ENCODE peak calls at places on chromosomes 12 and 14, in ten cellular contexts. One of them, this sample, is unnamed.

GRCh38 chr12:121299662-121300061 is 3.2 kb upstream of the CAMKK2 start:
- DNase-seq in hypothalamus: no peak
- DNase-seq in activated CD4-positive, alpha-beta T cell treated with anti-CD3 and anti-CD28 coated beads, Interleukin-2, amount 50 U/mL, for 48 hours: no peak
- DNase-seq in activated CD8-positive, alpha-beta memory T cell treated with anti-CD3 and anti-CD28 coated beads for 4 hours: no peak
- DNase-seq in HuH-7: no peak
- DNase-seq in CD8-positive, alpha-beta T cell: no peak
- DNase-seq in Kasumi-1: no peak
- DNase-seq in activated T-helper 1 cell treated with anti-CD3 and anti-CD28 coated beads, Interleukin-2, amount 50 U/mL, for 16 hours: no peak
- DNase-seq in AML-193: no peak
- DNase-seq in epithelial cell of esophagus: no peak
- DNase-seq in this sample: no peak

GRCh38 chr12:4807116-4807783 is 87.0 kb downstream of the GALNT8 start:
- DNase-seq in hypothalamus: no peak
- DNase-seq in activated CD4-positive, alpha-beta T cell treated with anti-CD3 and anti-CD28 coated beads, Interleukin-2, amount 50 U/mL, for 48 hours: no peak
- DNase-seq in activated CD8-positive, alpha-beta memory T cell treated with anti-CD3 and anti-CD28 coated beads for 4 hours: no peak
- DNase-seq in HuH-7: no peak
- DNase-seq in CD8-positive, alpha-beta T cell: no peak
- DNase-seq in Kasumi-1: no peak
- DNase-seq in activated T-helper 1 cell treated with anti-CD3 and anti-CD28 coated beads, Interleukin-2, amount 50 U/mL, for 16 hours: no peak
- DNase-seq in AML-193: no peak
- DNase-seq in epithelial cell of esophagus: no peak
- DNase-seq in this sample: no peak

GRCh38 chr12:116551952-116552749 is 7.0 kb upstream of the MAP1LC3B2 start:
- DNase-seq in hypothalamus: no peak
- DNase-seq in activated CD4-positive, alpha-beta T cell treated with anti-CD3 and anti-CD28 coated beads, Interleukin-2, amount 50 U/mL, for 48 hours: no peak
- DNase-seq in activated CD8-positive, alpha-beta memory T cell treated with anti-CD3 and anti-CD28 coated beads for 4 hours: no peak
- DNase-seq in HuH-7: no peak
- DNase-seq in CD8-positive, alpha-beta T cell: no peak
- DNase-seq in Kasumi-1: no peak
- DNase-seq in activated T-helper 1 cell treated with anti-CD3 and anti-CD28 coated beads, Interleukin-2, amount 50 U/mL, for 16 hours: no peak
- DNase-seq in AML-193: peak
- DNase-seq in epithelial cell of esophagus: peak
- DNase-seq in this sample: no peak

GRCh38 chr12:63151898-63152700 is 1.1 kb upstream of the AVPR1A start:
- DNase-seq in hypothalamus: no peak
- DNase-seq in activated CD4-positive, alpha-beta T cell treated with anti-CD3 and anti-CD28 coated beads, Interleukin-2, amount 50 U/mL, for 48 hours: peak
- DNase-seq in activated CD8-positive, alpha-beta memory T cell treated with anti-CD3 and anti-CD28 coated beads for 4 hours: no peak
- DNase-seq in HuH-7: peak
- DNase-seq in CD8-positive, alpha-beta T cell: no peak
- DNase-seq in Kasumi-1: peak
- DNase-seq in activated T-helper 1 cell treated with anti-CD3 and anti-CD28 coated beads, Interleukin-2, amount 50 U/mL, for 16 hours: no peak
- DNase-seq in AML-193: peak
- DNase-seq in epithelial cell of esophagus: peak
- DNase-seq in this sample: no peak

GRCh38 chr14:65168840-65169239 is 66.5 kb upstream of the MAX start:
- DNase-seq in hypothalamus: no peak
- DNase-seq in activated CD4-positive, alpha-beta T cell treated with anti-CD3 and anti-CD28 coated beads, Interleukin-2, amount 50 U/mL, for 48 hours: no peak
- DNase-seq in activated CD8-positive, alpha-beta memory T cell treated with anti-CD3 and anti-CD28 coated beads for 4 hours: no peak
- DNase-seq in HuH-7: no peak
- DNase-seq in CD8-positive, alpha-beta T cell: no peak
- DNase-seq in Kasumi-1: no peak
- DNase-seq in activated T-helper 1 cell treated with anti-CD3 and anti-CD28 coated beads, Interleukin-2, amount 50 U/mL, for 16 hours: no peak
- DNase-seq in AML-193: no peak
- DNase-seq in epithelial cell of esophagus: peak
- DNase-seq in this sample: no peak

GRCh38 chr14:36383674-36384421 is 63.4 kb upstream of the MBIP start:
- DNase-seq in hypothalamus: peak
- DNase-seq in activated CD4-positive, alpha-beta T cell treated with anti-CD3 and anti-CD28 coated beads, Interleukin-2, amount 50 U/mL, for 48 hours: no peak
- DNase-seq in activated CD8-positive, alpha-beta memory T cell treated with anti-CD3 and anti-CD28 coated beads for 4 hours: no peak
- DNase-seq in HuH-7: no peak
- DNase-seq in CD8-positive, alpha-beta T cell: no peak
- DNase-seq in Kasumi-1: no peak
- DNase-seq in activated T-helper 1 cell treated with anti-CD3 and anti-CD28 coated beads, Interleukin-2, amount 50 U/mL, for 16 hours: no peak
- DNase-seq in AML-193: no peak
- DNase-seq in epithelial cell of esophagus: peak
- DNase-seq in this sample: no peak

GRCh38 chr12:13167226-13167625 is 29.3 kb upstream of the EMP1 start:
- DNase-seq in hypothalamus: no peak
- DNase-seq in activated CD4-positive, alpha-beta T cell treated with anti-CD3 and anti-CD28 coated beads, Interleukin-2, amount 50 U/mL, for 48 hours: no peak
- DNase-seq in activated CD8-positive, alpha-beta memory T cell treated with anti-CD3 and anti-CD28 coated beads for 4 hours: no peak
- DNase-seq in HuH-7: no peak
- DNase-seq in CD8-positive, alpha-beta T cell: no peak
- DNase-seq in Kasumi-1: no peak
- DNase-seq in activated T-helper 1 cell treated with anti-CD3 and anti-CD28 coated beads, Interleukin-2, amount 50 U/mL, for 16 hours: no peak
- DNase-seq in AML-193: no peak
- DNase-seq in epithelial cell of esophagus: peak
- DNase-seq in this sample: no peak

GRCh38 chr12:10170199-10170598 is 1.7 kb downstream of the OLR1 start:
- DNase-seq in hypothalamus: no peak
- DNase-seq in activated CD4-positive, alpha-beta T cell treated with anti-CD3 and anti-CD28 coated beads, Interleukin-2, amount 50 U/mL, for 48 hours: no peak
- DNase-seq in activated CD8-positive, alpha-beta memory T cell treated with anti-CD3 and anti-CD28 coated beads for 4 hours: no peak
- DNase-seq in HuH-7: no peak
- DNase-seq in CD8-positive, alpha-beta T cell: no peak
- DNase-seq in Kasumi-1: no peak
- DNase-seq in activated T-helper 1 cell treated with anti-CD3 and anti-CD28 coated beads, Interleukin-2, amount 50 U/mL, for 16 hours: no peak
- DNase-seq in AML-193: peak
- DNase-seq in epithelial cell of esophagus: peak
- DNase-seq in this sample: no peak

GRCh38 chr14:95424533-95424932 is 91.9 kb downstream of the SYNE3 start:
- DNase-seq in hypothalamus: no peak
- DNase-seq in activated CD4-positive, alpha-beta T cell treated with anti-CD3 and anti-CD28 coated beads, Interleukin-2, amount 50 U/mL, for 48 hours: no peak
- DNase-seq in activated CD8-positive, alpha-beta memory T cell treated with anti-CD3 and anti-CD28 coated beads for 4 hours: no peak
- DNase-seq in HuH-7: no peak
- DNase-seq in CD8-positive, alpha-beta T cell: no peak
- DNase-seq in Kasumi-1: no peak
- DNase-seq in activated T-helper 1 cell treated with anti-CD3 and anti-CD28 coated beads, Interleukin-2, amount 50 U/mL, for 16 hours: no peak
- DNase-seq in AML-193: no peak
- DNase-seq in epithelial cell of esophagus: no peak
- DNase-seq in this sample: no peak

GRCh38 chr12:54053625-54054441 is at the start of gene HOXC4:
- DNase-seq in hypothalamus: no peak
- DNase-seq in activated CD4-positive, alpha-beta T cell treated with anti-CD3 and anti-CD28 coated beads, Interleukin-2, amount 50 U/mL, for 48 hours: no peak
- DNase-seq in activated CD8-positive, alpha-beta memory T cell treated with anti-CD3 and anti-CD28 coated beads for 4 hours: no peak
- DNase-seq in HuH-7: peak
- DNase-seq in CD8-positive, alpha-beta T cell: no peak
- DNase-seq in Kasumi-1: no peak
- DNase-seq in activated T-helper 1 cell treated with anti-CD3 and anti-CD28 coated beads, Interleukin-2, amount 50 U/mL, for 16 hours: no peak
- DNase-seq in AML-193: no peak
- DNase-seq in epithelial cell of esophagus: no peak
- DNase-seq in this sample: no peak

GRCh38 chr12:27344246-27344645 is 11.6 kb downstream of the BMAL2 start:
- DNase-seq in hypothalamus: no peak
- DNase-seq in activated CD4-positive, alpha-beta T cell treated with anti-CD3 and anti-CD28 coated beads, Interleukin-2, amount 50 U/mL, for 48 hours: no peak
- DNase-seq in activated CD8-positive, alpha-beta memory T cell treated with anti-CD3 and anti-CD28 coated beads for 4 hours: no peak
- DNase-seq in HuH-7: no peak
- DNase-seq in CD8-positive, alpha-beta T cell: no peak
- DNase-seq in Kasumi-1: no peak
- DNase-seq in activated T-helper 1 cell treated with anti-CD3 and anti-CD28 coated beads, Interleukin-2, amount 50 U/mL, for 16 hours: no peak
- DNase-seq in AML-193: no peak
- DNase-seq in epithelial cell of esophagus: peak
- DNase-seq in this sample: no peak

GRCh38 chr12:79058342-79058741 is 193.8 kb downstream of the SYT1 start:
- DNase-seq in hypothalamus: no peak
- DNase-seq in activated CD4-positive, alpha-beta T cell treated with anti-CD3 and anti-CD28 coated beads, Interleukin-2, amount 50 U/mL, for 48 hours: no peak
- DNase-seq in activated CD8-positive, alpha-beta memory T cell treated with anti-CD3 and anti-CD28 coated beads for 4 hours: no peak
- DNase-seq in HuH-7: no peak
- DNase-seq in CD8-positive, alpha-beta T cell: no peak
- DNase-seq in Kasumi-1: no peak
- DNase-seq in activated T-helper 1 cell treated with anti-CD3 and anti-CD28 coated beads, Interleukin-2, amount 50 U/mL, for 16 hours: no peak
- DNase-seq in AML-193: no peak
- DNase-seq in epithelial cell of esophagus: peak
- DNase-seq in this sample: peak

GRCh38 chr14:51817326-51817725 is 43.1 kb upstream of the GNG2 start:
- DNase-seq in hypothalamus: no peak
- DNase-seq in activated CD4-positive, alpha-beta T cell treated with anti-CD3 and anti-CD28 coated beads, Interleukin-2, amount 50 U/mL, for 48 hours: no peak
- DNase-seq in activated CD8-positive, alpha-beta memory T cell treated with anti-CD3 and anti-CD28 coated beads for 4 hours: no peak
- DNase-seq in HuH-7: no peak
- DNase-seq in CD8-positive, alpha-beta T cell: no peak
- DNase-seq in Kasumi-1: no peak
- DNase-seq in activated T-helper 1 cell treated with anti-CD3 and anti-CD28 coated beads, Interleukin-2, amount 50 U/mL, for 16 hours: no peak
- DNase-seq in AML-193: no peak
- DNase-seq in epithelial cell of esophagus: no peak
- DNase-seq in this sample: no peak

GRCh38 chr14:55136241-55136640 is 7.2 kb downstream of the LGALS3 start:
- DNase-seq in hypothalamus: no peak
- DNase-seq in activated CD4-positive, alpha-beta T cell treated with anti-CD3 and anti-CD28 coated beads, Interleukin-2, amount 50 U/mL, for 48 hours: no peak
- DNase-seq in activated CD8-positive, alpha-beta memory T cell treated with anti-CD3 and anti-CD28 coated beads for 4 hours: no peak
- DNase-seq in HuH-7: no peak
- DNase-seq in CD8-positive, alpha-beta T cell: no peak
- DNase-seq in Kasumi-1: no peak
- DNase-seq in activated T-helper 1 cell treated with anti-CD3 and anti-CD28 coated beads, Interleukin-2, amount 50 U/mL, for 16 hours: no peak
- DNase-seq in AML-193: no peak
- DNase-seq in epithelial cell of esophagus: peak
- DNase-seq in this sample: no peak

GRCh38 chr12:117842630-117843029 is 126.2 kb downstream of the KSR2 start:
- DNase-seq in hypothalamus: no peak
- DNase-seq in activated CD4-positive, alpha-beta T cell treated with anti-CD3 and anti-CD28 coated beads, Interleukin-2, amount 50 U/mL, for 48 hours: no peak
- DNase-seq in activated CD8-positive, alpha-beta memory T cell treated with anti-CD3 and anti-CD28 coated beads for 4 hours: no peak
- DNase-seq in HuH-7: no peak
- DNase-seq in CD8-positive, alpha-beta T cell: no peak
- DNase-seq in Kasumi-1: no peak
- DNase-seq in activated T-helper 1 cell treated with anti-CD3 and anti-CD28 coated beads, Interleukin-2, amount 50 U/mL, for 16 hours: no peak
- DNase-seq in AML-193: no peak
- DNase-seq in epithelial cell of esophagus: no peak
- DNase-seq in this sample: no peak

GRCh38 chr14:61026523-61026922 is 45.5 kb downstream of the SLC38A6 start:
- DNase-seq in hypothalamus: no peak
- DNase-seq in activated CD4-positive, alpha-beta T cell treated with anti-CD3 and anti-CD28 coated beads, Interleukin-2, amount 50 U/mL, for 48 hours: no peak
- DNase-seq in activated CD8-positive, alpha-beta memory T cell treated with anti-CD3 and anti-CD28 coated beads for 4 hours: no peak
- DNase-seq in HuH-7: no peak
- DNase-seq in CD8-positive, alpha-beta T cell: no peak
- DNase-seq in Kasumi-1: no peak
- DNase-seq in activated T-helper 1 cell treated with anti-CD3 and anti-CD28 coated beads, Interleukin-2, amount 50 U/mL, for 16 hours: no peak
- DNase-seq in AML-193: no peak
- DNase-seq in epithelial cell of esophagus: peak
- DNase-seq in this sample: no peak

GRCh38 chr12:49264466-49264872 is 413 bp upstream of the TUBA1C start:
- DNase-seq in hypothalamus: no peak
- DNase-seq in activated CD4-positive, alpha-beta T cell treated with anti-CD3 and anti-CD28 coated beads, Interleukin-2, amount 50 U/mL, for 48 hours: no peak
- DNase-seq in activated CD8-positive, alpha-beta memory T cell treated with anti-CD3 and anti-CD28 coated beads for 4 hours: no peak
- DNase-seq in HuH-7: peak
- DNase-seq in CD8-positive, alpha-beta T cell: no peak
- DNase-seq in Kasumi-1: no peak
- DNase-seq in activated T-helper 1 cell treated with anti-CD3 and anti-CD28 coated beads, Interleukin-2, amount 50 U/mL, for 16 hours: no peak
- DNase-seq in AML-193: peak
- DNase-seq in epithelial cell of esophagus: peak
- DNase-seq in this sample: no peak

GRCh38 chr12:885701-886100 is 63.8 kb downstream of the RAD52 start:
- DNase-seq in hypothalamus: no peak
- DNase-seq in activated CD4-positive, alpha-beta T cell treated with anti-CD3 and anti-CD28 coated beads, Interleukin-2, amount 50 U/mL, for 48 hours: no peak
- DNase-seq in activated CD8-positive, alpha-beta memory T cell treated with anti-CD3 and anti-CD28 coated beads for 4 hours: no peak
- DNase-seq in HuH-7: no peak
- DNase-seq in CD8-positive, alpha-beta T cell: no peak
- DNase-seq in Kasumi-1: no peak
- DNase-seq in activated T-helper 1 cell treated with anti-CD3 and anti-CD28 coated beads, Interleukin-2, amount 50 U/mL, for 16 hours: no peak
- DNase-seq in AML-193: no peak
- DNase-seq in epithelial cell of esophagus: no peak
- DNase-seq in this sample: no peak

GRCh38 chr12:122184522-122184921 is 1.6 kb downstream of the LRRC43 start:
- DNase-seq in hypothalamus: no peak
- DNase-seq in activated CD4-positive, alpha-beta T cell treated with anti-CD3 and anti-CD28 coated beads, Interleukin-2, amount 50 U/mL, for 48 hours: no peak
- DNase-seq in activated CD8-positive, alpha-beta memory T cell treated with anti-CD3 and anti-CD28 coated beads for 4 hours: no peak
- DNase-seq in HuH-7: no peak
- DNase-seq in CD8-positive, alpha-beta T cell: no peak
- DNase-seq in Kasumi-1: peak
- DNase-seq in activated T-helper 1 cell treated with anti-CD3 and anti-CD28 coated beads, Interleukin-2, amount 50 U/mL, for 16 hours: no peak
- DNase-seq in AML-193: no peak
- DNase-seq in epithelial cell of esophagus: no peak
- DNase-seq in this sample: no peak

GRCh38 chr14:102984336-102985102 is 62.1 kb downstream of the AMN start:
- DNase-seq in hypothalamus: no peak
- DNase-seq in activated CD4-positive, alpha-beta T cell treated with anti-CD3 and anti-CD28 coated beads, Interleukin-2, amount 50 U/mL, for 48 hours: no peak
- DNase-seq in activated CD8-positive, alpha-beta memory T cell treated with anti-CD3 and anti-CD28 coated beads for 4 hours: no peak
- DNase-seq in HuH-7: no peak
- DNase-seq in CD8-positive, alpha-beta T cell: no peak
- DNase-seq in Kasumi-1: no peak
- DNase-seq in activated T-helper 1 cell treated with anti-CD3 and anti-CD28 coated beads, Interleukin-2, amount 50 U/mL, for 16 hours: no peak
- DNase-seq in AML-193: no peak
- DNase-seq in epithelial cell of esophagus: no peak
- DNase-seq in this sample: no peak

GRCh38 chr12:47767197-47767724 is 5.8 kb upstream of the SLC48A1 start:
- DNase-seq in hypothalamus: no peak
- DNase-seq in activated CD4-positive, alpha-beta T cell treated with anti-CD3 and anti-CD28 coated beads, Interleukin-2, amount 50 U/mL, for 48 hours: peak
- DNase-seq in activated CD8-positive, alpha-beta memory T cell treated with anti-CD3 and anti-CD28 coated beads for 4 hours: peak
- DNase-seq in HuH-7: peak
- DNase-seq in CD8-positive, alpha-beta T cell: peak
- DNase-seq in Kasumi-1: peak
- DNase-seq in activated T-helper 1 cell treated with anti-CD3 and anti-CD28 coated beads, Interleukin-2, amount 50 U/mL, for 16 hours: peak
- DNase-seq in AML-193: peak
- DNase-seq in epithelial cell of esophagus: peak
- DNase-seq in this sample: no peak

GRCh38 chr14:103122578-103123127 is 608 bp upstream of the TNFAIP2 start:
- DNase-seq in hypothalamus: no peak
- DNase-seq in activated CD4-positive, alpha-beta T cell treated with anti-CD3 and anti-CD28 coated beads, Interleukin-2, amount 50 U/mL, for 48 hours: no peak
- DNase-seq in activated CD8-positive, alpha-beta memory T cell treated with anti-CD3 and anti-CD28 coated beads for 4 hours: no peak
- DNase-seq in HuH-7: peak
- DNase-seq in CD8-positive, alpha-beta T cell: no peak
- DNase-seq in Kasumi-1: no peak
- DNase-seq in activated T-helper 1 cell treated with anti-CD3 and anti-CD28 coated beads, Interleukin-2, amount 50 U/mL, for 16 hours: no peak
- DNase-seq in AML-193: no peak
- DNase-seq in epithelial cell of esophagus: no peak
- DNase-seq in this sample: no peak

GRCh38 chr12:54017027-54017788 is 8.4 kb downstream of the HOXC8 start:
- DNase-seq in hypothalamus: no peak
- DNase-seq in activated CD4-positive, alpha-beta T cell treated with anti-CD3 and anti-CD28 coated beads, Interleukin-2, amount 50 U/mL, for 48 hours: no peak
- DNase-seq in activated CD8-positive, alpha-beta memory T cell treated with anti-CD3 and anti-CD28 coated beads for 4 hours: no peak
- DNase-seq in HuH-7: no peak
- DNase-seq in CD8-positive, alpha-beta T cell: no peak
- DNase-seq in Kasumi-1: no peak
- DNase-seq in activated T-helper 1 cell treated with anti-CD3 and anti-CD28 coated beads, Interleukin-2, amount 50 U/mL, for 16 hours: no peak
- DNase-seq in AML-193: no peak
- DNase-seq in epithelial cell of esophagus: no peak
- DNase-seq in this sample: no peak

GRCh38 chr14:54252072-54252730 is 144.6 kb upstream of the CDKN3 start:
- DNase-seq in hypothalamus: no peak
- DNase-seq in activated CD4-positive, alpha-beta T cell treated with anti-CD3 and anti-CD28 coated beads, Interleukin-2, amount 50 U/mL, for 48 hours: no peak
- DNase-seq in activated CD8-positive, alpha-beta memory T cell treated with anti-CD3 and anti-CD28 coated beads for 4 hours: no peak
- DNase-seq in HuH-7: no peak
- DNase-seq in CD8-positive, alpha-beta T cell: no peak
- DNase-seq in Kasumi-1: no peak
- DNase-seq in activated T-helper 1 cell treated with anti-CD3 and anti-CD28 coated beads, Interleukin-2, amount 50 U/mL, for 16 hours: no peak
- DNase-seq in AML-193: no peak
- DNase-seq in epithelial cell of esophagus: peak
- DNase-seq in this sample: peak

GRCh38 chr12:126747530-126748149 is 1519.3 kb upstream of the TMEM132C start:
- DNase-seq in hypothalamus: no peak
- DNase-seq in activated CD4-positive, alpha-beta T cell treated with anti-CD3 and anti-CD28 coated beads, Interleukin-2, amount 50 U/mL, for 48 hours: peak
- DNase-seq in activated CD8-positive, alpha-beta memory T cell treated with anti-CD3 and anti-CD28 coated beads for 4 hours: no peak
- DNase-seq in HuH-7: peak
- DNase-seq in CD8-positive, alpha-beta T cell: peak
- DNase-seq in Kasumi-1: peak
- DNase-seq in activated T-helper 1 cell treated with anti-CD3 and anti-CD28 coated beads, Interleukin-2, amount 50 U/mL, for 16 hours: peak
- DNase-seq in AML-193: no peak
- DNase-seq in epithelial cell of esophagus: peak
- DNase-seq in this sample: no peak

GRCh38 chr14:64506751-64507150 is 2.2 kb downstream of the ZBTB1 start:
- DNase-seq in hypothalamus: no peak
- DNase-seq in activated CD4-positive, alpha-beta T cell treated with anti-CD3 and anti-CD28 coated beads, Interleukin-2, amount 50 U/mL, for 48 hours: no peak
- DNase-seq in activated CD8-positive, alpha-beta memory T cell treated with anti-CD3 and anti-CD28 coated beads for 4 hours: no peak
- DNase-seq in HuH-7: no peak
- DNase-seq in CD8-positive, alpha-beta T cell: no peak
- DNase-seq in Kasumi-1: peak
- DNase-seq in activated T-helper 1 cell treated with anti-CD3 and anti-CD28 coated beads, Interleukin-2, amount 50 U/mL, for 16 hours: no peak
- DNase-seq in AML-193: no peak
- DNase-seq in epithelial cell of esophagus: no peak
- DNase-seq in this sample: no peak

GRCh38 chr12:41264281-41264680 is 76.2 kb downstream of the PDZRN4 start:
- DNase-seq in hypothalamus: no peak
- DNase-seq in activated CD4-positive, alpha-beta T cell treated with anti-CD3 and anti-CD28 coated beads, Interleukin-2, amount 50 U/mL, for 48 hours: no peak
- DNase-seq in activated CD8-positive, alpha-beta memory T cell treated with anti-CD3 and anti-CD28 coated beads for 4 hours: no peak
- DNase-seq in HuH-7: no peak
- DNase-seq in CD8-positive, alpha-beta T cell: no peak
- DNase-seq in Kasumi-1: peak
- DNase-seq in activated T-helper 1 cell treated with anti-CD3 and anti-CD28 coated beads, Interleukin-2, amount 50 U/mL, for 16 hours: no peak
- DNase-seq in AML-193: peak
- DNase-seq in epithelial cell of esophagus: peak
- DNase-seq in this sample: no peak